ENCODE peak calls at places on chromosomes 7 and 10, in four cellular contexts. One of them, this sample, is unnamed.

GRCh38 chr10:119284679-119285096 is 77.3 kb downstream of the GRK5 start:
- DNase-seq in ovary: peak
- DNase-seq in HCT116: no peak
- DNase-seq in H54: no peak
- DNase-seq in this sample: no peak

GRCh38 chr7:88322151-88322550 is 15.5 kb upstream of the STEAP4 start:
- DNase-seq in H54: no peak
- DNase-seq in ovary: no peak
- DNase-seq in HCT116: no peak
- DNase-seq in this sample: no peak

GRCh38 chr7:34034728-34035127 is 129.4 kb downstream of the BMPER start:
- DNase-seq in HCT116: no peak
- DNase-seq in ovary: no peak
- DNase-seq in H54: no peak
- DNase-seq in this sample: no peak

GRCh38 chr10:65751218-65751617 is 1174.6 kb upstream of the LRRTM3 start:
- DNase-seq in H54: no peak
- DNase-seq in HCT116: no peak
- DNase-seq in ovary: no peak
- DNase-seq in this sample: no peak

GRCh38 chr10:32139223-32140073 is 83.2 kb upstream of the KIF5B start:
- DNase-seq in ovary: peak
- DNase-seq in H54: peak
- DNase-seq in HCT116: peak
- DNase-seq in this sample: peak

GRCh38 chr7:28419717-28420116 is 7.4 kb downstream of the CREB5 start:
- DNase-seq in HCT116: no peak
- DNase-seq in H54: no peak
- DNase-seq in ovary: peak
- DNase-seq in this sample: peak

GRCh38 chr7:140661124-140661523 is 11.6 kb upstream of the ADCK2 start:
- DNase-seq in ovary: no peak
- DNase-seq in H54: no peak
- DNase-seq in HCT116: no peak
- DNase-seq in this sample: no peak

GRCh38 chr10:126408953-126409641 is 20.8 kb upstream of the ADAM12 start:
- DNase-seq in H54: no peak
- DNase-seq in HCT116: no peak
- DNase-seq in ovary: no peak
- DNase-seq in this sample: no peak

GRCh38 chr10:58017719-58018367 is 249.9 kb downstream of the IPMK start:
- DNase-seq in ovary: no peak
- DNase-seq in HCT116: no peak
- DNase-seq in H54: peak
- DNase-seq in this sample: no peak

GRCh38 chr10:115941247-115941840 is 331.7 kb downstream of the GFRA1 start:
- DNase-seq in ovary: no peak
- DNase-seq in HCT116: no peak
- DNase-seq in H54: no peak
- DNase-seq in this sample: no peak

GRCh38 chr10:91287276-91287675 is 66.8 kb downstream of the PCGF5 start:
- DNase-seq in ovary: no peak
- DNase-seq in H54: peak
- DNase-seq in HCT116: no peak
- DNase-seq in this sample: no peak

GRCh38 chr7:116226664-116227063 is 16.3 kb downstream of the TES start:
- DNase-seq in H54: no peak
- DNase-seq in ovary: no peak
- DNase-seq in HCT116: no peak
- DNase-seq in this sample: no peak

GRCh38 chr10:47370015-47370767 is 13.9 kb downstream of the ZNF488 start:
- DNase-seq in H54: no peak
- DNase-seq in HCT116: no peak
- DNase-seq in ovary: no peak
- DNase-seq in this sample: no peak

GRCh38 chr10:19195698-19196097 is 147.1 kb downstream of the MALRD1 start:
- DNase-seq in HCT116: no peak
- DNase-seq in H54: no peak
- DNase-seq in ovary: no peak
- DNase-seq in this sample: no peak

GRCh38 chr7:37354661-37355131 is 94.0 kb downstream of the ELMO1 start:
- DNase-seq in HCT116: no peak
- DNase-seq in H54: peak
- DNase-seq in ovary: peak
- DNase-seq in this sample: peak

GRCh38 chr7:156903232-156903909 is 10.4 kb upstream of the LMBR1 start:
- DNase-seq in ovary: peak
- DNase-seq in HCT116: peak
- DNase-seq in H54: peak
- DNase-seq in this sample: peak
- TF ChIP-seq POLR2A in ovary: no peak
- TF ChIP-seq POLR2A in HCT116: no peak
- TF ChIP-seq POLR2A in H54: no peak
- TF ChIP-seq POLR2A in this sample: no peak

GRCh38 chr10:84059526-84059925 is 79.8 kb upstream of the GHITM start:
- DNase-seq in H54: no peak
- DNase-seq in HCT116: no peak
- DNase-seq in ovary: no peak
- DNase-seq in this sample: no peak
- TF ChIP-seq POLR2A in H54: no peak
- TF ChIP-seq POLR2A in HCT116: no peak
- TF ChIP-seq POLR2A in ovary: no peak
- TF ChIP-seq POLR2A in this sample: no peak

GRCh38 chr7:107889992-107890391 is 991 bp upstream of the DLD start:
- DNase-seq in H54: no peak
- DNase-seq in HCT116: no peak
- DNase-seq in ovary: no peak
- DNase-seq in this sample: no peak

GRCh38 chr7:107890493-107890961 is 456 bp upstream of the DLD start:
- DNase-seq in H54: no peak
- DNase-seq in ovary: peak
- DNase-seq in HCT116: no peak
- DNase-seq in this sample: no peak

GRCh38 chr7:107891619-107892366 is 810 bp downstream of the DLD start:
- DNase-seq in H54: no peak
- DNase-seq in HCT116: no peak
- DNase-seq in ovary: no peak
- DNase-seq in this sample: no peak

GRCh38 chr7:107890962-107891618 is at the start of gene DLD:
- DNase-seq in ovary: peak
- DNase-seq in HCT116: peak
- DNase-seq in H54: peak
- DNase-seq in this sample: peak
- TF ChIP-seq POLR2A in ovary: peak
- TF ChIP-seq POLR2A in HCT116: peak
- TF ChIP-seq POLR2A in H54: peak
- TF ChIP-seq POLR2A in this sample: peak

GRCh38 chr7:46963719-46964118 is 618.2 kb downstream of the TNS3 start:
- DNase-seq in H54: no peak
- DNase-seq in ovary: no peak
- DNase-seq in HCT116: no peak
- DNase-seq in this sample: no peak

GRCh38 chr7:46970131-46970430 is 611.8 kb downstream of the TNS3 start:
- DNase-seq in ovary: no peak
- DNase-seq in H54: no peak
- DNase-seq in HCT116: no peak
- DNase-seq in this sample: no peak

GRCh38 chr7:46972205-46972604 is 609.7 kb downstream of the TNS3 start:
- DNase-seq in H54: peak
- DNase-seq in HCT116: peak
- DNase-seq in ovary: no peak
- DNase-seq in this sample: no peak

GRCh38 chr7:46970486-46970885 is 611.4 kb downstream of the TNS3 start:
- DNase-seq in HCT116: no peak
- DNase-seq in ovary: no peak
- DNase-seq in H54: no peak
- DNase-seq in this sample: no peak

DNA sequence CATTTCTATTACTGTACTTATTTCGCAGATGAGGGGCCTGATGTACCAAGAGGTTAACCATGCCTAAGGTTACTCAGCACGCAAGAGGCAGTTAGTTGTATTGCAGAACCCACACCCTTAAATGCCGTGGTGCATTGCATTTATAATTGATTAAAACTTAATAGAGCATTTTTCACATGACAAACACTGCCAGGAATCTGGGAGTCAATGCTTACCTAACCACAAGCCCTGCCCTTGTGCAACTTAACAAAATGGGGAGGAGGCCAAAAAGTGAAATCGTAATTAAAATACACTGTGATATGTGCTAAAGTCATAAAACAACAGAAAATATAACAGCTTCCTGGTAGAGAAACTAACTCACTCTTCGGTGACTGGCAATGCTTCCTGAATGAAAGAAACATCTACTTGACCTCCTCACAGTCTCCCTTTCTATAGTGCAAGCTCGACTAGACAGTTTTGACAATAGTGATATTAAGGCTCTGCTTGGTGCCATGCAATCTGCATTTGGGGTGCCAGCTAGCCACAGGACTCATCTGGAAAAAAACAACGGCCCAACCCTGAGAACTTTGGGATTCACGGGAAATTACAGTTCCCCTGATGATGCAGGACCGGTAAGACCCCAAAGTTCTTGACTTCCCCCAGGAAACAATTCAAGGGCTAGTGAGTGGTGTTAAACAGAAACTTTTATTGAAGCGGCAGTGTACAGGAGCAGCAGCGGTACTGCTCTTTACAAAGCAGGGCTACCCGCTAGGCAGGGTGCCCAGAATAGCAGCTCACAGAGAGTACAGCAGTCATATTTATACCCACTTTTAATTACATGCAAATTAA is 612.4 kb downstream of the TNS3 start:
- DNase-seq in ovary: no peak
- DNase-seq in HCT116: no peak
- DNase-seq in H54: no peak
- DNase-seq in this sample: no peak
- TF ChIP-seq POLR2A in ovary: no peak
- TF ChIP-seq POLR2A in HCT116: no peak
- TF ChIP-seq POLR2A in H54: no peak
- TF ChIP-seq POLR2A in this sample: no peak

GRCh38 chr10:3720228-3721019 is 64.6 kb downstream of the KLF6 start:
- DNase-seq in HCT116: no peak
- DNase-seq in H54: no peak
- DNase-seq in ovary: no peak
- DNase-seq in this sample: peak
- TF ChIP-seq POLR2A in HCT116: no peak
- TF ChIP-seq POLR2A in H54: no peak
- TF ChIP-seq POLR2A in ovary: no peak
- TF ChIP-seq POLR2A in this sample: no peak

DNA sequence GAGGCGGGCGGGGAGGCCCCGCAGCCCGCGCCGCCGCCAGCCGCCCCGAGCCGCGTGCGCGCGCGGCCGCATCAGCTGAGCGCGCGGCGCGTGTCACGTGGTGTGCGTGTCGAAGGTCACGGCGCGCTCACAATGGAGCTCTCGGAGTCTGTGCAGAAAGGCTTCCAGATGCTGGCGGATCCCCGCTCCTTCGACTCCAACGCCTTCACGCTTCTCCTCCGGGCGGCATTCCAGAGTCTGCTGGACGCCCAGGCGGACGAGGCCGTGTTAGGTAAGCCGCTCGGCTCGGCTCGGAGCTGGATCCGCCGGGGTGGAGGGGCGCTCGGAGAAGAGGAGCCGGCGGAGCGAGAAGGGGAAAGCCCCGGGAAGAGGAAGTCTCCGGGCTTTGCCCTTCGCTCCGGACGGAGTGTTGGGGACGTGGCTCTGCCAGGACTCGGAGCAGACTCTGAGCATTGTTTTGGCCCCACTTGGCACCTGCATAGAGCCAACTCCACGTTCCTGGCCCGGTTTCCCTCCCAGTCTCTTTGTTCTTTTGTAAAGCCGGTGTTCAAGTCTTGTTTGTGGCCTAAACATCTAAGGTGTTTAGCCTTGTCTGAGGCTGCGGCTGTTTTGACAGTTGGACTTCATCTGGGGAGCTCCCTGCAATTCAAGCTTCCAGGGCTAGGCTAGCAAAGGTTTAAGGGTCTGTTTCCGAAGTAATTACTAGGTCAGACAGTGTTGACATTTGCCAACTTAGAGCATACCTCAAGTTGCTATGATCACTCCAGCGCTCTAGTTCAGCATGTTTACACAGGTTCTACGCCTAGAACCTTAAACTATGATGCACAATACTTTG is at the start of gene COMMD3:
- DNase-seq in ovary: peak
- DNase-seq in H54: peak
- DNase-seq in HCT116: no peak
- DNase-seq in this sample: peak
- TF ChIP-seq POLR2A in ovary: peak
- TF ChIP-seq POLR2A in H54: peak
- TF ChIP-seq POLR2A in HCT116: peak
- TF ChIP-seq POLR2A in this sample: peak